ENCODE peak calls at places on chromosomes 13 and 19, in four cellular contexts. D is HepG2, L is IMR-90, N is A549. C is an unnamed sample.

GRCh38 chr19:49807174-49807830 is 5.8 kb downstream of the FUZ start:
- DNase-seq in D (no peak), L (no peak), N (no peak), C (no peak)

GRCh38 chr13:49858183-49858856 is 65.8 kb upstream of the KPNA3 start:
- DNase-seq in D (peak; percentile 95), L (peak; percentile 99), N (peak; percentile 93), C (no peak)

GRCh38 chr19:45443462-45444317 is 20.0 kb upstream of the ERCC1 start:
- DNase-seq in D (peak; percentile 93), L (peak; percentile 82), N (peak; percentile 98), C (peak; percentile 95)

GRCh38 chr19:54937926-54938325 is 9.4 kb downstream of the NLRP7 start:
- DNase-seq in D (no peak), L (no peak), N (no peak), C (no peak)

GRCh38 chr13:111646464-111646855 is 326.0 kb downstream of the TEX29 start:
- DNase-seq in D (no peak), L (no peak), N (no peak), C (no peak)

GRCh38 chr13:34751492-34751891 is 190.6 kb upstream of the NBEA start:
- DNase-seq in D (no peak), L (no peak), N (no peak), C (no peak)

GRCh38 chr19:55304279-55304978 is 20.6 kb downstream of the BRSK1 start:
- DNase-seq in D (peak; percentile 50), L (no peak), N (peak; percentile 85), C (peak; percentile 69)

GRCh38 chr13:95540848-95541247 is 11.7 kb upstream of the CLDN10 start:
- DNase-seq in D (no peak), L (no peak), N (no peak), C (no peak)

GRCh38 chr13:27171244-27171829 is at the start of gene USP12:
- DNase-seq in D (no peak), L (peak; percentile 22), N (no peak), C (peak; percentile 47)

GRCh38 chr13:113658836-113659235 is 838 bp upstream of the ATP4B start:
- DNase-seq in D (no peak), L (no peak), N (no peak), C (no peak)

GRCh38 chr19:10501971-10502523 is 1.1 kb downstream of the KEAP1 start:
- DNase-seq in D (peak; percentile 33), L (peak; percentile 29), N (peak; percentile 80), C (peak; percentile 42)

GRCh38 chr13:21095311-21095710 is 33.9 kb upstream of the LATS2 start:
- DNase-seq in D (no peak), L (no peak), N (no peak), C (no peak)

GRCh38 chr13:19181621-19182485 is at the start of gene TUBA3C:
- DNase-seq in D (no peak), L (no peak), N (no peak), C (peak; percentile 44)

GRCh38 chr13:101309014-101309619 is 107.2 kb downstream of the NALCN start:
- DNase-seq in D (no peak), L (peak; percentile 46), N (no peak), C (no peak)

GRCh38 chr13:106616729-106617128 is 48.8 kb upstream of the ARGLU1 start:
- DNase-seq in D (no peak), L (no peak), N (no peak), C (no peak)

GRCh38 chr19:3544742-3545668 is 6.0 kb downstream of the TEKTIP1 start:
- DNase-seq in D (peak; percentile 35), L (peak; percentile 26), N (peak; percentile 63), C (peak; percentile 85)

GRCh38 chr13:40306817-40307216 is 359.6 kb downstream of the FOXO1 start:
- DNase-seq in D (no peak), L (no peak), N (no peak), C (no peak)

GRCh38 chr13:109241160-109241559 is 545.2 kb downstream of the IRS2 start:
- DNase-seq in D (no peak), L (no peak), N (no peak), C (no peak)

GRCh38 chr19:55377356-55378131 is 918 bp downstream of the TMEM190 start:
- DNase-seq in D (peak; percentile 52), L (no peak), N (no peak), C (no peak)

GRCh38 chr13:80814541-80814940 is 473.6 kb upstream of the SPRY2 start:
- DNase-seq in D (no peak), L (no peak), N (no peak), C (no peak)

GRCh38 chr13:39501711-39502324 is 101.2 kb downstream of the LHFPL6 start:
- DNase-seq in D (no peak), L (no peak), N (no peak), C (no peak)

GRCh38 chr13:50801087-50801931 is 42.2 kb downstream of the DLEU7 start:
- DNase-seq in D (peak; percentile 57), L (peak; percentile 72), N (peak; percentile 57), C (peak; percentile 20)

GRCh38 chr13:35856721-35857346 is 274.3 kb downstream of the DCLK1 start:
- DNase-seq in D (no peak), L (no peak), N (no peak), C (no peak)

GRCh38 chr13:22455036-22455435 is 725.7 kb upstream of the SGCG start:
- DNase-seq in D (no peak), L (no peak), N (no peak), C (no peak)

GRCh38 chr19:38900816-38901215 is 1.0 kb downstream of the NFKBIB start:
- DNase-seq in D (no peak), L (no peak), N (no peak), C (no peak)

GRCh38 chr19:55257461-55258411 is 1.1 kb downstream of the PPP6R1 start:
- DNase-seq in D (no peak), L (peak; percentile 32), N (no peak), C (peak; percentile 56)

GRCh38 chr19:5889288-5889971 is 14.2 kb downstream of the NDUFA11 start:
- DNase-seq in D (no peak), L (peak; percentile 70), N (no peak), C (no peak)

GRCh38 chr13:45932611-45933182 is 81.1 kb upstream of the SIAH3 start:
- DNase-seq in D (no peak), L (no peak), N (no peak), C (no peak)

GRCh38 chr19:53078668-53079067 is 24.6 kb downstream of the ZNF160 start:
- DNase-seq in D (no peak), L (no peak), N (no peak), C (no peak)

GRCh38 chr13:63351081-63351480 is 1935.4 kb upstream of the PCDH20 start:
- DNase-seq in D (no peak), L (no peak), N (no peak), C (no peak)

GRCh38 chr13:95660981-95661581 is 15.9 kb upstream of the DNAJC3 start:
- DNase-seq in D (peak; percentile 51), L (peak; percentile 50), N (peak; percentile 42), C (peak; percentile 12)

GRCh38 chr13:99657848-99658265 is 156.6 kb downstream of the TM9SF2 start:
- DNase-seq in D (no peak), L (no peak), N (peak; percentile 48), C (no peak)

GRCh38 chr19:13723206-13723605 is 41.1 kb upstream of the MRI1 start:
- DNase-seq in D (no peak), L (peak; percentile 66), N (peak; percentile 30), C (no peak)

GRCh38 chr19:18203408-18203862 is 407 bp downstream of the RAB3A start:
- DNase-seq in D (no peak), L (no peak), N (no peak), C (no peak)

GRCh38 chr19:10601999-10602329 is 14.9 kb upstream of the AP1M2 start:
- DNase-seq in D (no peak), L (no peak), N (no peak), C (no peak)

GRCh38 chr19:27691991-27692390 is 1521.0 kb downstream of the UQCRFS1 start:
- DNase-seq in D (no peak), L (no peak), N (no peak), C (no peak)

GRCh38 chr13:77390391-77390790 is 63.5 kb upstream of the MYCBP2 start:
- DNase-seq in D (no peak), L (no peak), N (no peak), C (no peak)

GRCh38 chr19:56476093-56476492 is 1.1 kb downstream of the ZNF667 start:
- DNase-seq in D (no peak), L (no peak), N (no peak), C (no peak)

GRCh38 chr19:27580906-27581305 is 1632.0 kb downstream of the UQCRFS1 start:
- DNase-seq in D (no peak), L (no peak), N (no peak), C (no peak)

GRCh38 chr19:7349961-7350711 is 1.4 kb downstream of the ARHGEF18 start:
- DNase-seq in D (no peak), L (no peak), N (no peak), C (no peak)
- TF ChIP-seq SMC3 in D (no peak), L (no peak), N (no peak), C (no peak)

DNA sequence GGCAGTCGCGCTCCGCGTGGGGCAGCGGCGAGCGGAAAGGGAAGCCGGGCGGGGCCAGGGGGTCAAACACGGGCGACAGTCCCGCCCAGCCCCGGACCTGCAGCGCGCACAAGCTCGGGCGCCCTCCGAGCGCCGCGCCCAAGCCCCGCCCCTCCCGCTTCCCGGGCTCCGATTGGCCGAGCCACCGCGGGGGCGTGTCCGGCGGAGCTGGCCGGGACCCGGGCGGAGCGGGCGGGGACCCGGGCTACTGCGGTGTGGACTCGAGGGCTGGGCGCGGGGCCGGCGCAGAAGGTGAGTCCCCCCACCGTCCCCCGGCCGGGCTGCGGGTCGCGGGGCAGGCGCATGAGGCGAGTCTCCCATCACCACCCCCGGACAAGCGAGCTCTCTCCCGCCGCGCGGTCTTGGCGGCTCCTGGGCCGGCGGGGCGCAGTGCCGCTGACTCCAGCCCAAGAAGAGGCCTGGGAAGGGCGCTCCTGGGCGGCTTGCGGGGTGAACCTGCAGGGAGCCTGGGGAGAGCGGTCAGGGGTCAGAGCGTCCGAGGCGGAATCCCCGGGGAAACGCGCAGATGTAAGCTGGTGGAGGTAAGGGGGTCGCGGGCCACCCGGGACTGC is at the start of gene PLEKHF1:
- DNase-seq in D (peak; percentile 58), L (peak; percentile 59), N (peak; percentile 85), C (peak; percentile 93)
- TF ChIP-seq SMC3 in D (no peak), L (no peak), N (no peak), C (no peak)

GRCh38 chr19:426725-427445 is 17.9 kb upstream of the C2CD4C start:
- DNase-seq in D (no peak), L (no peak), N (no peak), C (no peak)
- TF ChIP-seq SMC3 in D (no peak), L (no peak), N (no peak), C (no peak)

DNA sequence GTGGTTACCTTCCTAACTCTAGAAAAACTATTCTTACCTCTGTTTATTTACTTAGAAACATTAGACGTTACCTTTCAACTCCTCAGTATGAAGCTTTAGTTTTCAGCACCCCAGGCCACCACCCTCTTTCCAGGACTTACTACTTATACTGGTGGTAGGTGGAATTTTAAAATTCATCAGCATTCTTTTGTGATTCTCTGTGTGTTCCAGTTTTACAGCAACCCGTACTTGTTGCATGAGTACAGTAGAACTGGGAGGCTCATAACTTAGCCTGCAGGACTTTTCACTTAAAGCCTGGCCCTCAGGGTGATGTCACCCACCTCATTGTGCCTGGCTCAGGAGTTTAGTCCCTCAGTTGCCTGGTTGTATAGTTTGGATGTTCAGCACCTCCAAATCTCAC is 49.4 kb upstream of the ALOX5AP start:
- DNase-seq in D (no peak), L (no peak), N (no peak), C (no peak)
- TF ChIP-seq SMC3 in D (no peak), L (no peak), N (no peak), C (no peak)

DNA sequence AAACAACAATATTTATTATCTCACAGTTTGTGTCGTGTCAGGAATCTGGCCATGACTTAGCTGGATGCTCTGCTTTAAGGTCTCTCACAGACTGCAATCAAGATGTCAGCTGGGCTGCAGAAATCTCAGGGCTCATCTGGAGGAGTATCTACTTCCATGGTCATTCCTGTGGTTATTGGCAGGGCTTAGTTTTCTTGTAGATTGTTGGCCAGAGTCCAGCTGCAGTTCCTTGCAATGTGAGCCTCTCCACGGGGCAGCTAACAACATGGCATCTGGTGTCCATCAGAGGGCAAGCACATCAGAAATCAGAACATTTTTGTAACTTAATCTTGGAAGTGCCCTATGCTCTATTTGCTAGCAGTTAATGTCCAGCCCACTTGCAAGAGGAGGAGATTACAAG is 45.7 kb upstream of the TDRD3 start:
- DNase-seq in D (no peak), L (peak; percentile 47), N (no peak), C (no peak)
- TF ChIP-seq SMC3 in D (no peak), L (no peak), N (no peak), C (no peak)